ENCODE peak calls at places on chromosomes 7 and 10, in six cellular contexts. I is NT2/D1, N is HCT116, H is HepG2, P is K562, A is GM12878. K is an unnamed sample.

GRCh38 chr10:19847321-19847720 is 31.1 kb downstream of the PLXDC2 start:
- DNase-seq in I (no peak), N (no peak), H (no peak), P (no peak), A (no peak), K (no peak)

GRCh38 chr10:97499561-97500296 is 1.0 kb downstream of the UBTD1 start:
- DNase-seq in I (no peak), N (no peak), H (no peak), P (no peak), A (no peak), K (no peak)

GRCh38 chr10:90133606-90134005 is 432.2 kb downstream of the KIF20B start:
- DNase-seq in I (no peak), N (no peak), H (no peak), P (no peak), A (no peak), K (no peak)

GRCh38 chr7:1197997-1198632 is 34.6 kb upstream of the UNCX start:
- DNase-seq in I (no peak), N (no peak), H (no peak), P (no peak), A (no peak), K (no peak)

GRCh38 chr10:103476046-103476768 is 2.8 kb downstream of the CALHM3 start:
- DNase-seq in I (peak; percentile 43), N (no peak), H (no peak), P (peak; percentile 52), A (no peak), K (no peak)

GRCh38 chr7:132102426-132102825 is 473.8 kb downstream of the PLXNA4 start:
- DNase-seq in I (no peak), N (no peak), H (no peak), P (no peak), A (no peak), K (no peak)

GRCh38 chr7:141609566-141609965 is 58.4 kb downstream of the AGK start:
- DNase-seq in I (peak; percentile 42), N (no peak), H (no peak), P (no peak), A (no peak), K (no peak)

GRCh38 chr10:69506834-69507643 is 55.8 kb downstream of the TSPAN15 start:
- DNase-seq in I (no peak), N (no peak), H (no peak), P (peak; percentile 6), A (no peak), K (no peak)

GRCh38 chr10:123726381-123726780 is 60.2 kb downstream of the GPR26 start:
- DNase-seq in I (no peak), N (no peak), H (no peak), P (no peak), A (no peak), K (no peak)

GRCh38 chr10:28842321-28842720 is 165.0 kb downstream of the BAMBI start:
- DNase-seq in I (no peak), N (no peak), H (no peak), P (no peak), A (no peak), K (no peak)

GRCh38 chr10:103614511-103615158 is 121.1 kb downstream of the NEURL1 start:
- DNase-seq in I (no peak), N (no peak), H (no peak), P (no peak), A (no peak), K (no peak)

GRCh38 chr7:1787241-1787640 is 117.2 kb downstream of the ELFN1 start:
- DNase-seq in I (no peak), N (no peak), H (no peak), P (no peak), A (no peak), K (no peak)

GRCh38 chr10:123557366-123558108 is 108.6 kb upstream of the GPR26 start:
- DNase-seq in I (no peak), N (no peak), H (no peak), P (no peak), A (no peak), K (peak; percentile 30)

GRCh38 chr7:128014864-128015263 is 16.4 kb downstream of the LRRC4 start:
- DNase-seq in I (no peak), N (no peak), H (no peak), P (no peak), A (no peak), K (no peak)

GRCh38 chr7:114856625-114857024 is 65.3 kb upstream of the MDFIC start:
- DNase-seq in I (peak; percentile 35), N (no peak), H (no peak), P (no peak), A (no peak), K (no peak)

GRCh38 chr10:92688927-92689662 is 660 bp upstream of the HHEX start:
- DNase-seq in I (no peak), N (no peak), H (peak; percentile 55), P (no peak), A (no peak), K (no peak)

GRCh38 chr10:107056160-107056559 is 108.3 kb downstream of the SORCS1 start:
- DNase-seq in I (no peak), N (no peak), H (no peak), P (peak; percentile 38), A (no peak), K (no peak)

GRCh38 chr10:93437946-93438795 is 44.0 kb downstream of the MYOF start:
- DNase-seq in I (no peak), N (no peak), H (no peak), P (no peak), A (no peak), K (peak; percentile 76)

GRCh38 chr10:127275793-127276415 is 79.5 kb upstream of the INSYN2A start:
- DNase-seq in I (no peak), N (no peak), H (no peak), P (no peak), A (no peak), K (no peak)

GRCh38 chr10:93272884-93273675 is 199.4 kb downstream of the CYP26A1 start:
- DNase-seq in I (peak; percentile 78), N (no peak), H (no peak), P (no peak), A (no peak), K (peak; percentile 71)

GRCh38 chr7:133230591-133231194 is 22.2 kb upstream of the EXOC4 start:
- DNase-seq in I (peak; percentile 50), N (peak; percentile 39), H (peak; percentile 36), P (peak; percentile 65), A (no peak), K (peak; percentile 72)

DNA sequence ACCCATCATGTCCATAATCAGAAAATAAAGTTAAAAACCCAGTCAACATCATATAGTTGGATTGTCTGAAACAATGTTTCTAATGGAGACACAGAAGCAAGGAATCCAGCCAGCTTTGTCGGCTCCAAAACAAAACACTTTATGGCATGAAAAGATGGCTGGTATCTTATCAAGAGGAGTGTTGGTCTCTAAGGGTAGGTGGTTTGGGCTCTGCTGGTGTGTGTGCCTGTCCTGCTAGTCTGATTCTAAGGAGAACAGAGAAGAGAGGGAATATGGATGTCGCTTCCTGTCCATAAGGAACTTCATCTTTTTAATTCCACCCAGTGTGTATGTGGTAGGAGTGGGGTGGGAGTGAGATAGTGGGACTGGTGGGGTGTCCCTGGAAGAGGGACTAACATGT is 19.1 kb downstream of the NT5C3A start:
- DNase-seq in I (no peak), N (no peak), H (no peak), P (peak; percentile 16), A (no peak), K (no peak)
- TF ChIP-seq ZNF274 in I (no peak), N (no peak), H (no peak), P (no peak), A (no peak), K (no peak)

DNA sequence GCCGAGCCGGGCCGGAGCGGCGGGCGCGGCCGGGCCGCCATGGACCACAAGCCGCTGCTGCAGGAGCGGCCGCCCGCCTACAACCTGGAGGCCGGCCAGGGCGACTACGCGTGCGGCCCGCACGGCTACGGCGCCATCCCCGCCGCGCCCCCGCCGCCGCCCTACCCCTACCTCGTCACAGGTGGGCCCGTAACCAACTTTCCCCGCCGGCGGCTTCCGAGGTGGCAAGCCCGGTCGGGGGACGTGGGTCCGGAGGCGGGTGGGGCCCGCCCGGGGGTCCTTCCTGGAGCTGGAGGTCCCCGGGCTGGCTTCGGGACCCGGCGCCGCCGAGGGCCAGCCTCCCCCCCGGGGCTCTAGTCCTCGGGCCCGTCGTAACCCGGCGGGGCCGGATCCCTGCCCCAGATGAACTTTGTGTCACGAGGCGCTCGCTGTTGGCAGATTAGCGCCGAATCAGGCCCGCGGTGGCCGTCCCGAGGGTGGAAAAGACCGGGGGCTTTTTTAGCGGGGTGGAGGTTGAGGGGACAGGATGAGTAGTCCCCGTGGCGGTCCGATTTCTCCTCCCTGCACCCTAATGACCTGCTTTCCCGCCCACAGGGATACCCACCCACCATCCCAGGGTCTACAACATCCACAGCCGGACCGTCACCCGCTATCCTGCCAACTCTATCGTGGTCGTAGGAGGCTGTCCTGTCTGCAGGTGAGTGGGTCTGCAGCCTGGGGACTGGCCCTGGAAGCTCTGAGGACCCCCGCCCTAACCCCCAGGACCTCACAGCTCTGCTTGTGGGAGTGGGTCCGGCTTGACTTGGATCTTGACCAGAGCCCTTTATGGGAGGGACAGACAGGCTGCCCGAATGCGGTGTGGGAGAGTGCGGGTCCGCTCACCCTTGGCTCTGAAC is 519 bp downstream of the BRI3 start:
- DNase-seq in I (no peak), N (no peak), H (no peak), P (no peak), A (no peak), K (no peak)
- TF ChIP-seq ZNF274 in I (no peak), N (no peak), H (no peak), P (no peak), A (no peak), K (no peak)

DNA sequence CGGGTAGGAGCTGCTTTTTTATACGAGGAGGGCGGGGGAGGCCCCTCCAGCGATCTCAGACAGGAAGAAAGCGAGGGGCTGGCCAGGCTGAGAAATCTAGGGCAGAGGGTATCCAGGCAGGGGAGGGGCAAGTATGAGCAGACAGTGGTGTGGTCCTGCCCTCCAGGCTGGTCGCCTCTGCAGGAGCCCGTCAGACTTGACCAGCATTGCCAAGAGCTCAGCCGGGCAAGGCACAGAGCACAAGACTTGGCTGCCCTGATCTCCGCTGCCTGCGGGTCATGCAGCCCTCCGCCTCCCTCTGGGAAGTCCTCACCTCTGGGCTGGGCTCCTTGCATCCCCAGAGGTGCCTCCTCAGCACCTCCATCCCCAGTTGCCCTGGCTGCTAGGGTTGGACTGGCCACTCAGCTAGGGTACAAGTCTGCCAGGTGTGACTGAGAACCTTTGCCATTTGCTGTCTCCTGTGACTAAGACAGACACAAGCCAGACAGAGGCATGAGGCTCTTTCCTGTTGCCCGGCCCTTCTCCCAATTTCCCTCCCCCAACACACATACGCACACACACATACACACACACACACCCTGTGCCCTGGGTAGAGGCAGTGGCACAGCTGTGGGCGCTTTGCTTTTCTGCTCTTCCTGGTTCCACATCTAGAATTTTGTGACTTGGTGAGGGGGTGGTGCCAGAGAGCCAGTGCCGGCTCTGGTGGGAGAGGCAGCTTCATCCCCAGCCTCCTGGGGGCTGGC is 59.1 kb upstream of the PPIF start:
- DNase-seq in I (no peak), N (no peak), H (no peak), P (no peak), A (no peak), K (no peak)
- TF ChIP-seq ZNF274 in I (no peak), N (no peak), H (no peak), P (no peak), A (no peak), K (no peak)

DNA sequence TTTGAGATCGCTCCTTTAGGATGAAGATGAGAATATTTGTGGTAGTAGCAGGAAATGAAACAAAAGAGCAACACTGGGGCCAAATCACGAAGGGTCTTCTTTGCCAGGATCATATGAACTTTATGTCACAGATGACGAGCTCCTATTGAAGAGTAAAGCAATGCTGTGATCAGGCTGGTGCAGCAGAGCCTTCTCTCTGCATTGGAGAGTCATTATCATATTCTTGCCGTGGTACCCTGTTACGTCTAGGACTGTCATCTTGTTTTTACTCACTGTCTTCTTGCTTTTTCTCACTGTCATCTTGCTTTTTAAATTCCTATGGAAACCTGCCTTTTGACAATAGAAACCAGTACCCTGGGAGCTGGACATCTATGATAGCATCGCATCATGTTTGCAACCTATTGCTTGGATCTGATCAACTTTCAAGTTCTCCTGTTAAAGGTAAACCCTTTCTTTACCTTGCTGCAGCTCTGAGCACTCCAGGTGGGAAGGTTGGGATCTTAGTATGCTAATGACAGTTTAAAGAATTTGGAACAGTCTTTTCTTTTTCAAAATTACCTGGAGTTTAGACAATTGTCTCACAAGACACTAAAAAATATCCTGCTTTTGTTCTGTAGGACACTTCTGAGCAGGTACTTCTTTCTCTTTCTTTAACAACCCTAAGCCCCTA is 27.9 kb upstream of the CACNA2D1 start:
- DNase-seq in I (no peak), N (no peak), H (no peak), P (no peak), A (no peak), K (no peak)
- TF ChIP-seq ZNF274 in I (no peak), N (no peak), H (no peak), P (no peak), A (no peak), K (no peak)